ENCODE peak calls at places on chromosomes 1 and 21, in six cellular contexts. Z is CD4-positive, alpha-beta T cell; F is left colon; B is astrocyte of the spinal cord; Q is left cardiac atrium; R is iris pigment epithelial cell. Y is an unnamed sample.

GRCh38 chr1:189431437-189431836 is 1046.2 kb downstream of the BRINP3 start:
- DNase-seq in B (peak; percentile 37), Z (no peak), Q (no peak), F (no peak), R (peak; percentile 35), Y (no peak)

GRCh38 chr1:114100148-114100547 is 53.5 kb downstream of the SYT6 start:
- DNase-seq in Q (no peak), F (no peak), Z (no peak), R (no peak), B (no peak), Y (no peak)

GRCh38 chr21:27079807-27080206 is 112.9 kb upstream of the ADAMTS5 start:
- DNase-seq in Q (no peak), Z (no peak), R (no peak), B (no peak), F (no peak), Y (no peak)

GRCh38 chr1:93137604-93138292 is 42.5 kb downstream of the TMED5 start:
- DNase-seq in B (no peak), R (peak; percentile 15), Z (no peak), F (no peak), Q (no peak), Y (no peak)

GRCh38 chr1:36321119-36321951 is 2.1 kb downstream of the EVA1B start:
- DNase-seq in R (peak; percentile 75), Q (peak; percentile 80), Z (no peak), B (peak; percentile 94), F (peak; percentile 62), Y (no peak)

GRCh38 chr1:221543529-221544120 is 198.3 kb downstream of the DUSP10 start:
- DNase-seq in F (no peak), B (peak; percentile 49), R (peak; percentile 53), Q (no peak), Z (no peak), Y (no peak)

GRCh38 chr1:1344672-1345361 is 4.4 kb downstream of the DVL1 start:
- DNase-seq in F (peak; percentile 69), Z (no peak), R (peak; percentile 85), B (peak; percentile 56), Q (no peak), Y (peak; percentile 42)

GRCh38 chr1:27575861-27576331 is 28.0 kb downstream of the AHDC1 start:
- DNase-seq in R (peak; percentile 40), Z (no peak), Q (peak; percentile 84), B (no peak), F (peak; percentile 70), Y (no peak)

GRCh38 chr1:68495968-68496679 is 758 bp downstream of the DEPDC1 start:
- DNase-seq in Z (no peak), B (no peak), R (peak; percentile 7), F (no peak), Q (no peak), Y (no peak)

GRCh38 chr1:200738733-200739498 is at the start of gene CAMSAP2:
- DNase-seq in R (peak; percentile 85), Q (peak; percentile 93), Z (peak; percentile 49), B (peak; percentile 91), F (peak; percentile 88), Y (peak; percentile 42)

GRCh38 chr1:195096051-195096521 is 1512.2 kb downstream of the KCNT2 start:
- DNase-seq in Z (no peak), Q (no peak), F (no peak), R (no peak), B (no peak), Y (no peak)

GRCh38 chr1:203628185-203628996 is 1.8 kb downstream of the ATP2B4 start:
- DNase-seq in Z (no peak), F (peak; percentile 51), R (peak; percentile 59), Q (peak; percentile 62), B (peak; percentile 70), Y (no peak)

GRCh38 chr1:66296370-66296769 is 237.6 kb upstream of the SGIP1 start:
- DNase-seq in F (no peak), Z (no peak), R (no peak), Q (no peak), B (no peak), Y (no peak)

GRCh38 chr1:19038732-19039131 is 82.3 kb upstream of the IFFO2 start:
- DNase-seq in Q (no peak), R (no peak), F (no peak), B (no peak), Z (no peak), Y (no peak)

GRCh38 chr1:211897011-211897410 is 66.4 kb upstream of the LPGAT1 start:
- DNase-seq in R (no peak), Q (no peak), Z (no peak), F (no peak), B (no peak), Y (no peak)

GRCh38 chr1:237124856-237125462 is 83.0 kb downstream of the RYR2 start:
- DNase-seq in R (peak; percentile 2), B (no peak), Q (no peak), Z (no peak), F (no peak), Y (no peak)